ENCODE peak calls at places on chromosomes 4 and X, in seven cellular contexts. Y is HCT116, Z is A549, E is GM12878, P is H1, X is endothelial cell of umbilical vein, J is K562. I is an unnamed sample.
A peak's percentile ranks its signal among the peaks of the same experiment; 100 is the strongest.

GRCh38 chr4:23374280-23374679 is 515.6 kb downstream of the PPARGC1A start:
- DNase-seq in P (no peak), Y (no peak), J (no peak), Z (peak; percentile 8), E (no peak), X (no peak), I (no peak)

GRCh38 chr4:123573866-123574508 is 177.4 kb downstream of the SPRY1 start:
- DNase-seq in Y (no peak), P (no peak), J (no peak), X (no peak), Z (no peak), E (no peak), I (no peak)

GRCh38 chrX:101397779-101398178 is 7.0 kb downstream of the RPL36A start:
- DNase-seq in E (no peak), Y (no peak), J (peak; percentile 36), Z (no peak), P (no peak), X (peak; percentile 45), I (no peak)

GRCh38 chr4:110737931-110738330 is 115.1 kb upstream of the PITX2 start:
- DNase-seq in Y (no peak), J (no peak), E (no peak), P (no peak), X (no peak), Z (no peak), I (no peak)

GRCh38 chrX:53312946-53313745 is 31.8 kb upstream of the IQSEC2 start:
- DNase-seq in J (peak; percentile 71), Y (peak; percentile 10), E (peak; percentile 17), Z (peak; percentile 47), P (no peak), X (peak; percentile 56), I (peak; percentile 83)

GRCh38 chr4:88143504-88143903 is 14.9 kb downstream of the ABCG2 start:
- DNase-seq in P (no peak), X (peak; percentile 42), Y (peak; percentile 68), Z (peak; percentile 56), E (no peak), J (no peak), I (no peak)

GRCh38 chr4:178306565-178306964 is 864.3 kb upstream of the AGA start:
- DNase-seq in X (no peak), Y (no peak), E (no peak), P (no peak), J (no peak), Z (no peak), I (no peak)

GRCh38 chr4:130071746-130072145 is 975.8 kb downstream of the C4orf33 start:
- DNase-seq in E (no peak), J (no peak), Y (no peak), P (no peak), Z (no peak), X (no peak), I (peak; percentile 36)

GRCh38 chrX:103839404-103839803 is 7.3 kb upstream of the RAB9B start:
- DNase-seq in X (no peak), P (no peak), E (no peak), J (no peak), Y (no peak), Z (no peak), I (no peak)

GRCh38 chrX:9842541-9842940 is 56.3 kb downstream of the SHROOM2 start:
- DNase-seq in J (no peak), E (no peak), Z (no peak), Y (no peak), P (no peak), X (no peak), I (no peak)

GRCh38 chr4:3074846-3075651 is 568 bp downstream of the HTT start:
- DNase-seq in Z (peak; percentile 54), E (no peak), X (peak; percentile 85), J (peak; percentile 85), Y (peak; percentile 27), P (peak; percentile 31), I (peak; percentile 93)
- TF ChIP-seq POLR2A in Z (no peak), E (peak; percentile 90), X (no peak), J (no peak), Y (no peak), P (peak; percentile 75), I (peak; percentile 32)

DNA sequence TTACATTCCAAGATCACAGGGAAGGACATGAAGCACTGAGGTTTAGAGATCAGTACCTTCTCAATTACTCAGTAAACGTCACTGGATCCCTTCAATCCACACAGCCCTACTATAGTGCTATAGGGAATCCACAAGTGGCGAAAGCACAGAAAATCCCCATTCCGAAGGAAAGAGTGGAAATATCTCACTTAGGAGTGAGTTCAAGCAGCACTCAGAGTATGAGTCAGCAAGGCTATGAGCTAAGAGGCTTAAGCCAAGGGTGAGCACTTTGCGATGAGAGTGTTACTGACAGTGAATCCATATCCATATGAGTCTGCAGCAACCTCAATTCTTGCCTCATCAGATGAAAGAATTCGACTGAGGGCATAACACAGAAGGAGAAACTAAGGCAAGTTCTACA is 165.1 kb downstream of the VSIG4 start:
- DNase-seq in E (no peak), Y (no peak), J (peak; percentile 64), P (no peak), X (no peak), Z (no peak), I (peak; percentile 6)
- TF ChIP-seq MAX in E (no peak), Y (no peak), J (no peak), P (no peak), X (no peak), Z (no peak), I (no peak)

GRCh38 chr4:119027815-119028214 is 107.8 kb upstream of the MYOZ2 start:
- DNase-seq in J (no peak), Z (no peak), P (no peak), E (no peak), X (no peak), Y (no peak), I (no peak)
- H3K4me3 ChIP-seq in J (no peak overlapping the region), Z (peak overlapping the region; percentile 42), P (no peak overlapping the region), E (no peak overlapping the region), X (no peak overlapping the region), Y (no peak overlapping the region), I (no peak overlapping the region)

GRCh38 chr4:55398966-55399365 is 3.2 kb downstream of the TMEM165 start:
- DNase-seq in P (no peak), Z (no peak), X (peak; percentile 11), Y (no peak), E (no peak), J (peak; percentile 29), I (no peak)

GRCh38 chr4:55399581-55399980 is 3.8 kb downstream of the TMEM165 start:
- DNase-seq in E (no peak), P (no peak), X (no peak), J (peak; percentile 24), Z (no peak), Y (no peak), I (no peak)

GRCh38 chr4:55397024-55397520 is 1.3 kb downstream of the TMEM165 start:
- DNase-seq in P (no peak), Z (no peak), E (no peak), Y (no peak), J (peak; percentile 43), X (peak; percentile 28), I (peak; percentile 36)

GRCh38 chr4:55397521-55398321 is 2.0 kb downstream of the TMEM165 start:
- DNase-seq in J (peak; percentile 44), X (peak; percentile 53), Z (no peak), Y (no peak), E (no peak), P (no peak), I (peak; percentile 76)

GRCh38 chr4:55398461-55398860 is 2.7 kb downstream of the TMEM165 start:
- DNase-seq in J (peak; percentile 60), X (no peak), P (no peak), E (no peak), Y (no peak), Z (no peak), I (no peak)
- TF ChIP-seq POLR2A in J (no peak), X (no peak), P (no peak), E (no peak), Y (no peak), Z (no peak), I (no peak)

DNA sequence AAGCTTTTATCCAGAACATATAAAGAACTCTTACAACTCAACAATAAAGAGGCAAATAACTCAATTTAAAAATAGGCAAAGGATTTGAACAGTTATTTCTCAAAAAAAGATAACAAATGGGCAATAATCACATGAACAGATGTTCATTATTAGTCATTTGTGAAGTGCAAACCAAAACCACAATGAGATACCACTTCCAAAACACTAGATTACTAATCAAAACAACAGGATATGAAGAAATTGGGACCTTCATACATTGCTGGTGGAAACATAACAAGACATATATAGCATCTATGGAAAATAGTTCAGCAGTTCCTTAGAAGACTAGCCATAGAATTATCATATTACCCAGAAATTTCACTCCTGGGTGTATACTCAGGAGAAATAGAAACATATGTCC is 224.6 kb downstream of the FBXO8 start:
- DNase-seq in P (no peak), E (no peak), J (no peak), Z (no peak), Y (no peak), X (no peak), I (peak; percentile 7)
- TF ChIP-seq MAX in P (no peak), E (no peak), J (no peak), Z (no peak), Y (no peak), X (no peak), I (no peak)

DNA sequence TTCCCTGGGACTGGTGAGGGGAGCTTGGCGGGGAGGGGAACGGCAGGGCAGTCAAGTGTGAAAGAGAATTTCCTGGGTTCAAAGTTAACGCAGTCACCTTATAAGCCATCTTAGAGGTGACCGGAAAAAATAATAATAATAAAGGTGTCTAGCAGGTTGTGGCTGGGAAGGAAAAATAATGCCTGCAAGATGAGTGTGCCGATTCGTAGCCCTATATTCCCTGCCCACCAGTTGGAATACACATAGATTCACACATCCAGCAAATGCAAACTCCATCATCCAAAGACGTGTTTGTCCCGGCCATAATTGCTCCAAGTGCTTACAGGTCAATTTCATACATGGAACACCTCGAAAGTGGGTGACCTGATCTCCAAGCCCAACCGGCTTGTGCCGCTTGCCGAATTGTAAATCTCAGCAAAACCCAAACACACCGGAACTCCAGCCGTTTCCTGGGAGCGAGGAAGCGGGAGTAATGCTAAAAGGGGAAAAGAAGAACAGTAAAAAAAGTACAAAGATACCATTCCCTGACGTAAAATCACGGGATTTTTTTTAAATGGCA is 1.3 kb upstream of the FAT1 start:
- DNase-seq in X (peak; percentile 25), P (no peak), J (peak; percentile 12), E (no peak), Y (no peak), Z (peak; percentile 45), I (no peak)
- H3K4me3 ChIP-seq in X (peak overlapping the region; percentile 59), P (peak overlapping the region; percentile 98), J (peak overlapping the region; percentile 76), E (no peak overlapping the region), Y (peak overlapping the region; percentile 91), Z (peak overlapping the region; percentile 67), I (no peak overlapping the region)

GRCh38 chr4:24930136-24930535 is 17.3 kb upstream of the CCDC149 start:
- DNase-seq in X (no peak), J (no peak), Z (no peak), E (no peak), Y (no peak), P (no peak), I (no peak)
- TF ChIP-seq POLR2A in X (no peak), J (no peak), Z (no peak), E (no peak), Y (no peak), P (no peak), I (no peak)

I was measured in NB4.